ENCODE peak calls at places on chromosomes 4 and X, in seven cellular contexts. W, B, O, Y, D, C and G are unnamed samples.

GRCh38 chr4:140626982-140627381 is 58.2 kb upstream of the UCP1 start:
- DNase-seq in D (no peak), B (no peak), W (no peak), Y (peak; percentile 59), O (no peak), C (no peak), G (no peak)

GRCh38 chr4:174437324-174437723 is 85.0 kb downstream of the HPGD start:
- DNase-seq in O (no peak), W (peak; percentile 96), B (no peak), D (no peak), Y (peak; percentile 64), C (no peak), G (peak; percentile 75)

GRCh38 chr4:24643774-24644520 is 59.6 kb upstream of the DHX15 start:
- DNase-seq in B (no peak), Y (no peak), C (no peak), D (no peak), O (no peak), W (no peak), G (no peak)

GRCh38 chr4:3423406-3423805 is 18.4 kb upstream of the HGFAC start:
- DNase-seq in Y (no peak), W (no peak), D (no peak), B (peak; percentile 44), O (no peak), C (no peak), G (no peak)

GRCh38 chrX:109392895-109393294 is 89.0 kb downstream of the GUCY2F start:
- DNase-seq in Y (no peak), B (no peak), D (no peak), W (no peak), C (no peak), O (no peak), G (no peak)

GRCh38 chr4:182789588-182789987 is 127.6 kb downstream of the DCTD start:
- DNase-seq in O (no peak), D (no peak), Y (no peak), C (no peak), W (no peak), B (no peak), G (no peak)

GRCh38 chr4:150006197-150006596 is 72.0 kb upstream of the DCLK2 start:
- DNase-seq in W (peak; percentile 59), O (no peak), C (no peak), B (no peak), Y (no peak), D (no peak), G (no peak)

GRCh38 chr4:26227827-26228226 is 93.0 kb upstream of the RBPJ start:
- DNase-seq in C (no peak), D (no peak), B (no peak), Y (no peak), O (no peak), W (no peak), G (no peak)

GRCh38 chrX:51395807-51396728 is 63.4 kb downstream of the NUDT10 start:
- DNase-seq in W (no peak), O (peak; percentile 59), D (peak; percentile 69), B (peak; percentile 47), C (peak; percentile 66), Y (no peak), G (no peak)

GRCh38 chr4:88623097-88623496 is 30.8 kb downstream of the HERC3 start:
- DNase-seq in W (peak; percentile 89), C (no peak), O (no peak), B (no peak), D (no peak), Y (no peak), G (peak; percentile 99)

GRCh38 chr4:133668061-133668851 is 519.2 kb downstream of the PCDH10 start:
- DNase-seq in D (peak; percentile 63), W (no peak), O (no peak), Y (no peak), B (no peak), C (no peak), G (no peak)

GRCh38 chr4:98746530-98746929 is 88.1 kb upstream of the TSPAN5 start:
- DNase-seq in C (no peak), B (no peak), D (no peak), W (peak; percentile 28), Y (peak; percentile 74), O (no peak), G (no peak)

GRCh38 chrX:153305941-153306464 is 15.6 kb downstream of the PNMA6F start:
- DNase-seq in C (no peak), Y (no peak), W (no peak), B (no peak), O (no peak), D (no peak), G (no peak)

GRCh38 chr4:134201216-134202098 is at the start of gene PABPC4L:
- DNase-seq in B (peak; percentile 47), O (no peak), D (peak; percentile 80), C (peak; percentile 68), W (peak; percentile 70), Y (peak; percentile 77), G (peak; percentile 56)

GRCh38 chrX:105910563-105911105 is 88.3 kb downstream of the NRK start:
- DNase-seq in C (no peak), D (no peak), O (no peak), Y (no peak), B (no peak), W (peak; percentile 31), G (no peak)

GRCh38 chr4:147518846-147519767 is 38.2 kb downstream of the EDNRA start:
- DNase-seq in O (peak; percentile 37), C (no peak), D (peak; percentile 84), Y (peak; percentile 73), B (no peak), W (peak; percentile 73), G (peak; percentile 59)

DNA sequence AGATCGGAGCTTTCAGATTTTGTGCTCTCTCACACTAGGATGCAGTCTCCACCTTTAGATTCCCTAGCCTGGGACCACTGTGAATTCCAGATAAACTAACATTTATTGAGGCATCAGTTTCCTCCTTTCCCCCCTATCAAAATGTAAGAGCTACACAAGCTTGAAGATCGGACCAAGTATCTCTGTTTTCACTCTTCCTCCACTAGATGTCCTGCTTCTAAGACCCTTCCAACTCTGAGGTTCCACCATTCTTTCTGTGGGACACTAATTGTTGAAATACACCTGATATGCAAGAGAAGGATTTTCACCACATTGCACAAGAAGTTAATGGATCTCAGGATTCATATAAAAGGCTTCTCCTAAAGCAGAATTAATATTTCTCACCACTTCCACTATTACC is 43.0 kb upstream of the PHOX2B start:
- DNase-seq in Y (no peak), C (no peak), W (no peak), O (no peak), D (no peak), B (no peak), G (no peak)
- TF ChIP-seq CTCF in Y (no peak), C (no peak), W (no peak), O (no peak), D (peak; percentile 56), B (no peak), G (no peak)

DNA sequence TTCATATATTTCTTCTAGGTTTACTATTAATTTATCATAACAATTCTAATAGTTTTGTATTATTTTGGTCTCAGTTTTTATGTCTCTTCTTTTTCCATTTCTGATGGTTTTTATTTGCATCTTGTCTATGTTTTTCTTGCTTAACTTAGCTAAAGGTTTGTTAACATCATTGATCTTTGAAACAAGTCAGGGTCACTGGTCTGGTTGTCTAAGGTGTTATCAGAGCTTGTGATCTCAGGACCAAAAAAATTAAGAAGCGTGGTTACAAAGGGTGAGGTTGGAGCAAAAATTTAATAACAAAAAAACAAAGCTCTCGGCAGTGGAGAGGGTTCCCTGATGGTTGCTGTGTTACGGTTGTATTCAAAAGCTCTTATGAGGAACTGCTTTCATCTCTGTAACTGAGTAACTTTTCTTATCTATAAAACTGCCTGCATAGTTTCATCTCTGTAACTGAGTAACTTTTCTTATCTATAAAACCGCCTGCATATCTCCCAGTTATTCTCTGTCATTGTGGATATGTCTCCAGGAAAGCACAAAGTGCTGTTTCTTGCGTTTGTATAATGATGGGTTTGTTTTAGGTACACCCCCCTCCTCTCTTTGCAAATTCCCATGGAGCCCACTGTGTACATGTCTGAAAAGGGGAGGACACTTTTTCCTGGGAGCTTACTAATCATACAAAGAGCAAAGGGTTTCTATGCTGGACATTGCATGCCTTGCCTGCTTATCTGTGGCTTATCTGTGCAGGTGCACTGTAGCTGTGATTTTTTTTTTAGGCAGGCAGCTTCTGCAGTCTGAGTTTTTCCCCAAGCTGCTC is 62.4 kb upstream of the UGT2B15 start:
- DNase-seq in C (no peak), B (no peak), O (no peak), W (no peak), Y (no peak), D (peak; percentile 50), G (no peak)
- H3K4me1 ChIP-seq in C (no peaks in the 10 kb centered on the region), B (peaks cover 12% of the 10 kb centered on the region), O (no peaks in the 10 kb centered on the region), W (no peaks in the 10 kb centered on the region), Y (no peaks in the 10 kb centered on the region), D (peaks cover 8% of the 10 kb centered on the region), G (no peaks in the 10 kb centered on the region)

DNA sequence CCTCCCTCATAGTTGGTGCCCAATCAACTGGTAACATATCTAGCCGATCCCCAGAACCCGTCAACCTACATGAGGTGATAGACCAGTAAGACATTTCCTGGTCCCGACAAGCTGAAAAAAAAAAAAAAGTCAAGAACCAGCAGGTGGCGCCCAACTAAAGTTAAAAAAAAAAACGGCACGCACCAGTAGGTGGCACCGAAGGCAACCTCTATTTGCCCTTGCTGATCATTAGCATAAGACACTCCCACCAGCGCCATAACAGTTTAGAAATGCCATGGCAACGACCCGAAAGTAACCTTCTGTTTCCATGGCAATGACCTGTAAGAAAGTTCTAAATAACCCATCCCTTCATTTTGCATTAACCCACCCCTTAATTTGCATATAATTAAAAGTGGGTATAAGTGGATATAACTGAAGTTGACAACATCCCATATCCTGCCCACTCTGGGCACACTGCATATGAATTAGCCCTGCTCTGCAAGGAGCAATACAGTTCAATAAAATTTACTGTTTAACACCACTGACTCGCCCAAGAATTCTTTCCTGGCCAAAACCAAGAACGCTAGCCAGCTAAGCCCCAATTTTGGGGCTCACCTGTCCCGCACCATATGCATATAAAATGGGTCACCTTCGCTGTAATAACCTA is 83.9 kb upstream of the SPANXB1 start:
- DNase-seq in B (no peak), O (peak; percentile 17), D (peak; percentile 83), W (peak; percentile 32), Y (peak; percentile 57), C (no peak), G (peak; percentile 30)
- H3K27ac ChIP-seq in B (no peak overlapping the region), O (no peak overlapping the region), D (no peak overlapping the region), W (no peak overlapping the region), Y (peak overlapping the region; percentile 31), C (no peak overlapping the region), G (no peak overlapping the region)

GRCh38 chrX:23937100-23937499 is 29.3 kb downstream of the CXorf58 start:
- DNase-seq in O (no peak), W (no peak), D (peak; percentile 55), B (no peak), C (no peak), Y (no peak), G (no peak)
- TF ChIP-seq CTCF in O (no peak), W (no peak), D (peak; percentile 59), B (no peak), C (no peak), Y (no peak), G (no peak)